ENCODE peak calls at places on chromosomes 2 and 18, in eight cellular contexts. E is A172; I is GM19239; F is fibroblast of the aortic adventitia; L is RPMI7951; M is sciatic nerve; A is stomach; X is activated CD8-positive, alpha-beta T cell treated with anti-CD3 and anti-CD28 coated beads for 36 hours. O is an unnamed sample.

GRCh38 chr2:70362661-70363060 is 60.8 kb upstream of the FAM136A start:
- DNase-seq in E (no peak), I (no peak), F (no peak), L (no peak), M (no peak), A (no peak), X (no peak), O (no peak)

GRCh38 chr2:1612391-1613077 is 131.8 kb downstream of the PXDN start:
- DNase-seq in E (no peak), I (no peak), F (no peak), L (no peak), M (no peak), A (no peak), X (no peak), O (no peak)

GRCh38 chr2:43566461-43566729 is 29.4 kb downstream of the THADA start:
- DNase-seq in E (no peak), I (no peak), F (no peak), L (no peak), M (no peak), A (no peak), X (no peak), O (no peak)

GRCh38 chr2:113150258-113150601 is 22.8 kb downstream of the IL1RN start:
- DNase-seq in E (no peak), I (no peak), F (no peak), L (no peak), M (no peak), A (no peak), X (no peak), O (no peak)

GRCh38 chr2:170660406-170660805 is 54.7 kb upstream of the SP5 start:
- DNase-seq in E (no peak), I (no peak), F (peak), L (no peak), M (no peak), A (peak), X (no peak), O (peak)

GRCh38 chr18:12703096-12703567 is 290 bp downstream of the PSMG2 start:
- DNase-seq in E (peak), I (no peak), F (no peak), L (no peak), M (no peak), A (no peak), X (no peak), O (no peak)

GRCh38 chr2:45843136-45843535 is 191.7 kb downstream of the PRKCE start:
- DNase-seq in E (no peak), I (no peak), F (no peak), L (no peak), M (no peak), A (no peak), X (no peak), O (no peak)

GRCh38 chr2:8667896-8668512 is 13.9 kb upstream of the ID2 start:
- DNase-seq in E (no peak), I (no peak), F (no peak), L (no peak), M (no peak), A (no peak), X (no peak), O (no peak)

GRCh38 chr2:240931319-240931949 is 25.3 kb downstream of the CROCC2 start:
- DNase-seq in E (no peak), I (no peak), F (no peak), L (no peak), M (peak), A (peak), X (no peak), O (no peak)

GRCh38 chr2:108215794-108216211 is 24.0 kb upstream of the SULT1C3 start:
- DNase-seq in E (peak), I (no peak), F (peak), L (peak), M (no peak), A (peak), X (no peak), O (peak)

GRCh38 chr2:180125245-180125962 is 118.3 kb upstream of the CWC22 start:
- DNase-seq in E (peak), I (no peak), F (peak), L (peak), M (peak), A (peak), X (peak), O (peak)

GRCh38 chr2:155842103-155842502 is 490.4 kb downstream of the NR4A2 start:
- DNase-seq in E (peak), I (no peak), F (peak), L (peak), M (no peak), A (no peak), X (no peak), O (no peak)

GRCh38 chr2:82027901-82028570 is 1723.5 kb upstream of the LRRTM1 start:
- DNase-seq in E (no peak), I (no peak), F (no peak), L (no peak), M (no peak), A (no peak), X (no peak), O (no peak)

GRCh38 chr2:230713331-230714121 is 884 bp downstream of the CAB39 start:
- DNase-seq in E (peak), I (no peak), F (peak), L (peak), M (peak), A (peak), X (peak), O (peak)

GRCh38 chr2:85797959-85798358 is 44.2 kb downstream of the ATOH8 start:
- DNase-seq in E (peak), I (no peak), F (peak), L (peak), M (no peak), A (no peak), X (no peak), O (no peak)

GRCh38 chr18:49625021-49625691 is 63.3 kb downstream of the LIPG start:
- DNase-seq in E (no peak), I (no peak), F (no peak), L (peak), M (no peak), A (no peak), X (no peak), O (peak)

GRCh38 chr2:188517549-188518255 is 226.0 kb downstream of the GULP1 start:
- DNase-seq in E (no peak), I (no peak), F (no peak), L (no peak), M (no peak), A (no peak), X (no peak), O (no peak)

GRCh38 chr2:201924453-201924852 is 109.2 kb upstream of the FZD7 start:
- DNase-seq in E (no peak), I (no peak), F (no peak), L (no peak), M (no peak), A (no peak), X (no peak), O (no peak)

GRCh38 chr2:71898375-71898774 is 249.3 kb downstream of the CYP26B1 start:
- DNase-seq in E (no peak), I (no peak), F (no peak), L (no peak), M (no peak), A (no peak), X (no peak), O (no peak)

GRCh38 chr2:124286089-124286783 is 261.1 kb downstream of the CNTNAP5 start:
- DNase-seq in E (no peak), I (no peak), F (peak), L (no peak), M (no peak), A (no peak), X (no peak), O (no peak)

GRCh38 chr2:160203007-160203406 is 2.9 kb upstream of the ITGB6 start:
- DNase-seq in E (no peak), I (no peak), F (no peak), L (no peak), M (no peak), A (no peak), X (no peak), O (no peak)

GRCh38 chr18:36576339-36576738 is 252.5 kb downstream of the TPGS2 start:
- DNase-seq in E (no peak), I (no peak), F (no peak), L (no peak), M (no peak), A (no peak), X (no peak), O (no peak)

GRCh38 chr2:15732341-15733077 is 140.8 kb downstream of the DDX1 start:
- DNase-seq in E (no peak), I (peak), F (no peak), L (no peak), M (no peak), A (no peak), X (no peak), O (no peak)

GRCh38 chr2:230852113-230852512 is 12.6 kb upstream of the ITM2C start:
- DNase-seq in E (no peak), I (no peak), F (no peak), L (no peak), M (no peak), A (no peak), X (no peak), O (no peak)

GRCh38 chr2:212538156-212539144 is at the start of gene ERBB4:
- DNase-seq in E (peak), I (no peak), F (no peak), L (no peak), M (peak), A (peak), X (no peak), O (peak)

GRCh38 chr2:62423883-62424458 is 82.0 kb downstream of the TMEM17 start:
- DNase-seq in E (no peak), I (no peak), F (peak), L (peak), M (no peak), A (peak), X (no peak), O (peak)

GRCh38 chr2:199985625-199986207 is 30.3 kb downstream of the MAIP1 start:
- DNase-seq in E (peak), I (peak), F (peak), L (peak), M (peak), A (peak), X (peak), O (peak)

GRCh38 chr2:164014791-164015190 is 279.0 kb upstream of the FIGN start:
- DNase-seq in E (no peak), I (no peak), F (no peak), L (no peak), M (no peak), A (no peak), X (no peak), O (no peak)

GRCh38 chr18:23384778-23385736 is 68.0 kb upstream of the RIOK3 start:
- DNase-seq in E (no peak), I (no peak), F (no peak), L (no peak), M (no peak), A (no peak), X (peak), O (no peak)

GRCh38 chr18:42028232-42028832 is 73.3 kb downstream of the PIK3C3 start:
- DNase-seq in E (peak), I (no peak), F (peak), L (peak), M (no peak), A (no peak), X (peak), O (peak)

GRCh38 chr2:128307595-128307994 is 11.1 kb downstream of the HS6ST1 start:
- DNase-seq in E (no peak), I (no peak), F (no peak), L (no peak), M (no peak), A (no peak), X (no peak), O (no peak)

GRCh38 chr18:64100136-64100922 is 48.6 kb downstream of the LINC00305 start:
- DNase-seq in E (no peak), I (no peak), F (no peak), L (no peak), M (no peak), A (no peak), X (no peak), O (peak)

GRCh38 chr2:195602687-195603086 is 54.3 kb upstream of the SLC39A10 start:
- DNase-seq in E (no peak), I (no peak), F (no peak), L (no peak), M (no peak), A (no peak), X (no peak), O (no peak)

GRCh38 chr2:236579746-236580315 is 10.2 kb downstream of the ACKR3 start:
- DNase-seq in E (no peak), I (no peak), F (no peak), L (no peak), M (no peak), A (no peak), X (no peak), O (peak)